ENCODE peak calls at places on chromosomes 6 and 20, in nine cellular contexts. S is GM23248, Z is SJSA1, E is endodermal cell, G is lung, P is thyroid gland, U is left ventricle myocardium inferior, A is neuronal stem cell, K is hepatocyte. C is an unnamed sample.
A peak's percentile ranks its signal among the peaks of the same experiment; 100 is the strongest.

GRCh38 chr6:161443868-161444267 is 170.0 kb upstream of the AGPAT4 start:
- DNase-seq in S (peak; percentile 76), Z (no peak), K (no peak), E (peak; percentile 88), U (no peak), P (no peak), G (no peak), A (no peak), C (peak; percentile 22)

GRCh38 chr6:53500095-53500494 is 44.8 kb downstream of the GCLC start:
- DNase-seq in A (no peak), U (no peak), Z (no peak), G (no peak), E (no peak), P (no peak), S (no peak), K (no peak), C (no peak)

GRCh38 chr6:127554435-127555006 is 22.5 kb upstream of the C6orf58 start:
- DNase-seq in G (no peak), Z (no peak), E (peak; percentile 76), U (no peak), A (peak; percentile 14), S (peak; percentile 78), P (no peak), K (peak; percentile 12), C (no peak)

GRCh38 chr6:116168148-116168547 is 42.2 kb upstream of the COL10A1 start:
- DNase-seq in P (no peak), A (no peak), U (no peak), K (no peak), G (no peak), E (no peak), S (no peak), Z (no peak), C (no peak)

GRCh38 chr6:81086931-81087330 is 665.5 kb downstream of the TENT5A start:
- DNase-seq in U (no peak), Z (no peak), K (no peak), P (no peak), E (no peak), S (no peak), A (no peak), G (no peak), C (no peak)

GRCh38 chr20:38315290-38315966 is 11.5 kb downstream of the BPI start:
- DNase-seq in S (peak; percentile 36), P (no peak), E (no peak), K (no peak), U (no peak), G (no peak), Z (no peak), A (no peak), C (no peak)

GRCh38 chr6:125201961-125202729 is 48.6 kb downstream of the TPD52L1 start:
- DNase-seq in P (peak; percentile 68), S (peak; percentile 79), Z (peak; percentile 72), K (peak; percentile 57), G (peak; percentile 68), A (no peak), E (no peak), U (peak; percentile 47), C (no peak)

GRCh38 chr6:150596439-150596838 is 3.2 kb upstream of the PLEKHG1 start:
- DNase-seq in Z (no peak), K (peak; percentile 33), G (no peak), P (no peak), A (no peak), U (no peak), E (no peak), S (no peak), C (no peak)

GRCh38 chr6:105990151-105990550 is 96.0 kb upstream of the PRDM1 start:
- DNase-seq in Z (no peak), E (no peak), S (no peak), A (no peak), G (no peak), U (no peak), P (no peak), K (no peak), C (no peak)

GRCh38 chr20:52280407-52280806 is 88.8 kb upstream of the ZFP64 start:
- DNase-seq in S (no peak), P (no peak), K (no peak), A (no peak), E (no peak), G (no peak), Z (no peak), U (no peak), C (no peak)

GRCh38 chr6:118288355-118289124 is 259.6 kb upstream of the PLN start:
- DNase-seq in K (no peak), U (no peak), G (no peak), A (no peak), S (peak; percentile 46), P (no peak), Z (no peak), E (no peak), C (no peak)

GRCh38 chr20:37354210-37355195 is 8.6 kb downstream of the SRC start:
- DNase-seq in P (no peak), E (peak; percentile 33), A (no peak), S (no peak), G (no peak), Z (no peak), K (no peak), U (no peak), C (no peak)

GRCh38 chr20:64098471-64099013 is 8.8 kb downstream of the NPBWR2 start:
- DNase-seq in G (no peak), E (no peak), A (no peak), U (no peak), P (no peak), K (no peak), S (no peak), Z (no peak), C (no peak)

GRCh38 chr20:64100946-64101688 is 6.2 kb downstream of the NPBWR2 start:
- DNase-seq in P (no peak), U (no peak), E (no peak), K (no peak), A (no peak), G (no peak), S (no peak), Z (no peak), C (no peak)

GRCh38 chr20:64099086-64099786 is 8.1 kb downstream of the NPBWR2 start:
- DNase-seq in A (no peak), Z (no peak), S (no peak), G (no peak), K (no peak), U (no peak), E (no peak), P (no peak), C (no peak)

GRCh38 chr20:64100566-64100888 is 6.8 kb downstream of the NPBWR2 start:
- DNase-seq in G (no peak), U (no peak), Z (no peak), P (no peak), K (no peak), E (no peak), S (no peak), A (no peak), C (no peak)

GRCh38 chr20:64099880-64100565 is 7.3 kb downstream of the NPBWR2 start:
- DNase-seq in A (no peak), K (no peak), G (no peak), U (no peak), E (no peak), P (no peak), S (no peak), Z (no peak), C (no peak)
- H3K27ac ChIP-seq in A (no peak overlapping the region), K (no peak overlapping the region), G (no peak overlapping the region), U (no peak overlapping the region), E (no peak overlapping the region), P (no peak overlapping the region), S (no peak overlapping the region), Z (no peak overlapping the region), C (no peak overlapping the region)

GRCh38 chr6:44569931-44570385 is 182.5 kb downstream of the CDC5L start:
- DNase-seq in K (no peak), P (peak; percentile 3), A (no peak), E (peak; percentile 57), G (no peak), U (peak; percentile 67), S (peak; percentile 81), Z (peak; percentile 37), C (no peak)
- H3K27ac ChIP-seq in K (no peak overlapping the region), P (no peak overlapping the region), A (no peak overlapping the region), E (peak overlapping the region; percentile 38), G (no peak overlapping the region), U (peak overlapping the region; percentile 85), S (peak overlapping the region; percentile 59), Z (no peak overlapping the region), C (no peak overlapping the region)

GRCh38 chr20:50560867-50561266 is 50.7 kb downstream of the PTPN1 start:
- DNase-seq in P (no peak), G (no peak), A (no peak), U (no peak), E (no peak), S (no peak), K (no peak), Z (no peak), C (no peak)

GRCh38 chr20:50557549-50558134 is 47.5 kb downstream of the PTPN1 start:
- DNase-seq in G (no peak), P (no peak), K (no peak), U (no peak), A (no peak), S (no peak), E (no peak), Z (no peak), C (no peak)

GRCh38 chr20:50559856-50560623 is 49.9 kb downstream of the PTPN1 start:
- DNase-seq in S (no peak), Z (no peak), E (no peak), P (no peak), K (no peak), A (no peak), G (no peak), U (no peak), C (no peak)

GRCh38 chr20:50558483-50558925 is 48.3 kb downstream of the PTPN1 start:
- DNase-seq in K (no peak), E (no peak), Z (peak; percentile 86), U (no peak), A (no peak), G (no peak), P (no peak), S (peak; percentile 93), C (no peak)

DNA sequence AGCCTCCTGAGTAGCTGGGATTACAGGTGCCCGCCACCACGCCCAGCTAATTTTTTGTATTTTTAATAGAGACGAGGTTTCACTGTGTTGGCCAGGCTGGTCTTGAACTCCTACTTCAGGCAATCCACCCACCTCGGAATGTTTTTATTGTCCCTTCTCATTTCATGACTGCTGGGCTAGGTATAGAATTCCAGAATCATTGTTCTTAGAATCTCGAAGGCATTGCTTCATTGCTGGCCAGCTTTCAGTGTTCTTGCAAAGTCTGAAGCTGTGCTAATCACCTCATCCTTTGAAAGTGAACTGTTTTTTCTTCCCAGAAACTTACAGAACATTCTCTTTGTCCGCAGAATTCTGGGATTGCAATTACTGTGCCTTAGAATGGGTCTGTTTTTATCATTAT is 49.0 kb downstream of the PTPN1 start:
- DNase-seq in K (no peak), A (no peak), G (no peak), E (no peak), Z (no peak), U (no peak), S (peak; percentile 26), P (no peak), C (no peak)
- H3K27ac ChIP-seq in K (no peak overlapping the region), A (no peak overlapping the region), G (no peak overlapping the region), E (no peak overlapping the region), Z (peak overlapping the region; percentile 62), U (no peak overlapping the region), S (no peak overlapping the region), P (no peak overlapping the region), C (peak overlapping the region; percentile 20)

DNA sequence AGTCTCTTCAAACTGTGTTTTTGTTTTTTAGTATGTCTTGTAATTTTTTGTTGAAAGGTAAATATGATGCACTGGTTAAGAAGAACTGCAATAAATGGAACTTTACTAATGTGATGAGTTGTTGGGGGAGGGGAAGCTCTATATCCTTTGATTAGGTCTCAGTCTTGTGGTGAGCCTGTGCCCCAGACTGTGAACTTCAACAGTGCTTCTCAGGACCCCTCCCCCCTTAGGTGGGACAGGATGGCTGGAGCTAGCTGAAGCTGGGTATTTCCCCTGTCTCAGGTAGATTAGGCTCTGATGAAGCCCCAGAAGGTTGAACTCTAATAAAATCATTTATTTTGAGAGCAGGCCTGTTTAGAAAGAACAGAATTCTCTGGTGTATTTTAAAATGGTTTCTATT is 31.4 kb upstream of the TASP1 start:
- DNase-seq in A (no peak), Z (no peak), S (no peak), G (no peak), P (no peak), K (no peak), E (no peak), U (no peak), C (no peak)
- H3K27ac ChIP-seq in A (no peak overlapping the region), Z (no peak overlapping the region), S (no peak overlapping the region), G (no peak overlapping the region), P (no peak overlapping the region), K (no peak overlapping the region), E (no peak overlapping the region), U (no peak overlapping the region), C (no peak overlapping the region)